ENCODE peak calls at places on chromosomes 2 and 18, in nine cellular contexts. J is prostate gland; R is heart left ventricle; M is CD8-positive, alpha-beta T cell; H is Peyer's patch; I is tibial nerve; Y is IMR-90; E is colonic mucosa; S is right cardiac atrium. L is an unnamed sample.
A peak's percentile ranks its signal among the peaks of the same experiment; 100 is the strongest.

GRCh38 chr2:3193423-3194330 is 183.9 kb downstream of the EIPR1 start:
- DNase-seq in M (no peak), J (no peak), E (no peak), Y (peak; percentile 16), S (no peak), H (no peak), I (no peak), R (no peak), L (no peak)

GRCh38 chr2:169452080-169452479 is 27.2 kb upstream of the BBS5 start:
- DNase-seq in J (no peak), Y (peak; percentile 58), R (no peak), E (no peak), H (no peak), I (no peak), M (no peak), S (no peak), L (no peak)

GRCh38 chr2:220279372-220279771 is 651.9 kb downstream of the SLC4A3 start:
- DNase-seq in H (no peak), I (no peak), E (no peak), J (no peak), Y (peak; percentile 94), R (no peak), M (no peak), S (no peak), L (no peak)

GRCh38 chr2:166074430-166074829 is 53.4 kb downstream of the SCN1A start:
- DNase-seq in S (no peak), E (no peak), M (no peak), J (no peak), Y (no peak), I (no peak), H (no peak), R (no peak), L (no peak)

GRCh38 chr2:64768426-64769033 is 114.8 kb upstream of the SERTAD2 start:
- DNase-seq in Y (no peak), I (no peak), H (no peak), R (no peak), S (no peak), M (no peak), E (peak; percentile 42), J (peak; percentile 29), L (no peak)

GRCh38 chr18:24378598-24378997 is 19.0 kb downstream of the OSBPL1A start:
- DNase-seq in S (no peak), J (no peak), E (no peak), I (no peak), Y (no peak), H (no peak), R (no peak), M (no peak), L (no peak)

GRCh38 chr2:174868916-174869315 is 104.6 kb upstream of the CHRNA1 start:
- DNase-seq in J (no peak), Y (no peak), H (no peak), M (no peak), I (no peak), R (no peak), S (no peak), E (no peak), L (no peak)

GRCh38 chr2:25825238-25825637 is 53.0 kb downstream of the ASXL2 start:
- DNase-seq in R (no peak), I (no peak), Y (no peak), J (no peak), H (no peak), S (no peak), E (no peak), M (peak; percentile 57), L (no peak)

GRCh38 chr2:234565842-234566619 is 69.2 kb upstream of the ARL4C start:
- DNase-seq in E (no peak), J (no peak), M (no peak), Y (no peak), R (no peak), I (no peak), S (no peak), H (no peak), L (no peak)

GRCh38 chr2:234564719-234565118 is 67.8 kb upstream of the ARL4C start:
- DNase-seq in I (no peak), Y (peak; percentile 80), S (no peak), H (no peak), M (no peak), R (no peak), J (no peak), E (no peak), L (no peak)

GRCh38 chr2:234569776-234570430 is 73.0 kb upstream of the ARL4C start:
- DNase-seq in Y (no peak), I (no peak), E (no peak), R (no peak), H (no peak), M (no peak), S (no peak), J (no peak), L (no peak)

GRCh38 chr2:234565201-234565600 is 68.3 kb upstream of the ARL4C start:
- DNase-seq in E (no peak), M (no peak), R (no peak), Y (no peak), J (no peak), I (no peak), H (no peak), S (no peak), L (no peak)

GRCh38 chr2:234566622-234567021 is 69.7 kb upstream of the ARL4C start:
- DNase-seq in J (no peak), Y (no peak), I (no peak), R (no peak), E (no peak), M (no peak), S (no peak), H (no peak), L (no peak)
- H3K4me1 ChIP-seq in J (no peaks in the 10 kb centered on the region), Y (peaks cover 9% of the 10 kb centered on the region), I (no peaks in the 10 kb centered on the region), R (no peaks in the 10 kb centered on the region), E (no peaks in the 10 kb centered on the region), M (no peaks in the 10 kb centered on the region), S (no peaks in the 10 kb centered on the region), H (no peaks in the 10 kb centered on the region), L (no peaks in the 10 kb centered on the region)

GRCh38 chr2:200376422-200377142 is 70.1 kb downstream of the SPATS2L start:
- DNase-seq in J (peak; percentile 44), I (no peak), E (peak; percentile 82), S (no peak), H (no peak), Y (no peak), M (no peak), R (no peak), L (peak; percentile 45)

GRCh38 chr2:200379481-200380120 is 73.1 kb downstream of the SPATS2L start:
- DNase-seq in H (no peak), E (no peak), S (no peak), I (no peak), R (no peak), Y (no peak), M (no peak), J (no peak), L (no peak)

GRCh38 chr2:200377774-200378336 is 71.4 kb downstream of the SPATS2L start:
- DNase-seq in R (no peak), S (no peak), M (no peak), J (peak; percentile 34), E (peak; percentile 74), I (no peak), Y (no peak), H (no peak), L (no peak)

GRCh38 chr2:200378652-200379290 is 72.3 kb downstream of the SPATS2L start:
- DNase-seq in H (no peak), I (no peak), S (no peak), Y (peak; percentile 84), R (no peak), J (no peak), M (no peak), E (no peak), L (no peak)

GRCh38 chr2:200377143-200377773 is 70.8 kb downstream of the SPATS2L start:
- DNase-seq in S (no peak), M (no peak), J (no peak), I (no peak), R (no peak), E (no peak), H (no peak), Y (no peak), L (no peak)
- H3K27ac ChIP-seq in S (no peak overlapping the region), M (no peak overlapping the region), J (peak overlapping the region; percentile 75), I (peak overlapping the region; percentile 76), R (no peak overlapping the region), E (peak overlapping the region; percentile 91), H (peak overlapping the region; percentile 95), Y (peak overlapping the region; percentile 54), L (no peak overlapping the region)

GRCh38 chr2:19574788-19575260 is 216.4 kb upstream of the OSR1 start:
- DNase-seq in S (peak; percentile 74), M (no peak), Y (peak; percentile 82), H (no peak), E (peak; percentile 50), J (no peak), R (peak; percentile 70), I (peak; percentile 35), L (no peak)

GRCh38 chr2:19576411-19576810 is 218.0 kb upstream of the OSR1 start:
- DNase-seq in R (no peak), J (no peak), M (no peak), I (no peak), S (no peak), H (no peak), Y (no peak), E (peak; percentile 33), L (no peak)

GRCh38 chr2:19573784-19574183 is 215.4 kb upstream of the OSR1 start:
- DNase-seq in E (no peak), S (no peak), R (no peak), J (no peak), I (no peak), M (no peak), Y (no peak), H (no peak), L (no peak)

GRCh38 chr2:19577668-19578067 is 219.2 kb upstream of the OSR1 start:
- DNase-seq in S (no peak), I (no peak), R (no peak), E (no peak), H (no peak), J (no peak), M (no peak), Y (peak; percentile 62), L (no peak)

DNA sequence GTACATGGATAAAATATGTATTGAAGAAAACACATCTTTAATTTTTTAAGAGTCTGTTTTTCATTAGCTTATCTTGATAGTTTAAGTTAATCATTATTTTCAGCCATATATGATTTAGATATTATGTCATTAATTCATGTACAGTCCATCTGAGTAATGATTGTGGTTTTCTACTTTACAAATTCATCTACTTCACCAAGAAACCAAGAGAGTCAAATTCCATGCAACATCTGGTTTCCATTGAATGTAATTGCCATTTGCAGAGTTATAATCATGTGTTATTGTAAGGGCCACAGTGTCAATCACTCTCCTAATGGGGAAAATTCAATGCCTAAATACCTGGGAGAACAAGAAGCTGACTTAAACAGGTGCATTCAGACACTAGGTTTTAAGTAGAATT is 217.2 kb upstream of the OSR1 start:
- DNase-seq in E (no peak), H (no peak), M (no peak), R (no peak), I (no peak), J (no peak), Y (peak; percentile 30), S (no peak), L (no peak)
- H3K27me3 ChIP-seq in E (no peaks in the 10 kb centered on the region), H (no peaks in the 10 kb centered on the region), M (no peaks in the 10 kb centered on the region), R (no peaks in the 10 kb centered on the region), I (no peaks in the 10 kb centered on the region), J (no peaks in the 10 kb centered on the region), Y (peaks cover 12% of the 10 kb centered on the region), S (no peaks in the 10 kb centered on the region), L (no peaks in the 10 kb centered on the region)

GRCh38 chr2:201257941-201258665 is 2.2 kb upstream of the CASP8 start:
- DNase-seq in E (peak; percentile 90), J (peak; percentile 78), S (peak; percentile 76), M (peak; percentile 94), I (peak; percentile 17), R (peak; percentile 71), Y (peak; percentile 79), H (peak; percentile 98), L (peak; percentile 83)

GRCh38 chr2:201257381-201257940 is 2.9 kb upstream of the CASP8 start:
- DNase-seq in S (peak; percentile 47), I (no peak), M (peak; percentile 72), J (no peak), Y (peak; percentile 5), R (peak; percentile 35), H (peak; percentile 61), E (peak; percentile 71), L (peak; percentile 43)

GRCh38 chr2:201254331-201254730 is 6.0 kb upstream of the CASP8 start:
- DNase-seq in I (no peak), Y (peak; percentile 52), M (peak; percentile 47), E (peak; percentile 63), H (no peak), S (no peak), J (peak; percentile 20), R (no peak), L (no peak)

GRCh38 chr2:201255468-201255867 is 4.9 kb upstream of the CASP8 start:
- DNase-seq in Y (no peak), H (no peak), E (no peak), J (no peak), I (no peak), S (no peak), R (no peak), M (no peak), L (no peak)

GRCh38 chr2:201256001-201256544 is 4.3 kb upstream of the CASP8 start:
- DNase-seq in J (no peak), I (no peak), R (no peak), Y (peak; percentile 60), M (no peak), H (no peak), E (no peak), S (no peak), L (no peak)
- H3K4me1 ChIP-seq in J (no peaks in the 10 kb centered on the region), I (peaks cover 14% of the 10 kb centered on the region), R (no peaks in the 10 kb centered on the region), Y (peaks cover 9% of the 10 kb centered on the region), M (peaks cover 75% of the 10 kb centered on the region), H (no peaks in the 10 kb centered on the region), E (no peaks in the 10 kb centered on the region), S (peaks cover 2% of the 10 kb centered on the region), L (peaks cover 74% of the 10 kb centered on the region)

L was measured in naive thymus-derived CD4-positive, alpha-beta T cell.